ENCODE peak calls at places on chromosomes 2 and 18, in ten cellular contexts. V is stimulated activated CD8-positive, alpha-beta memory T cell treated with anti-CD3 and anti-CD28 coated beads, Interleukin-7, amount 100 ng/mL, for 48 hours; W is GM18507; Y is stimulated activated CD4-positive, alpha-beta T cell treated with anti-CD3 and anti-CD28 coated beads, Interleukin-12 subunit alpha, Interleukin-12 subunit beta, amount 100 ng/mL, for 24 hours; U is astrocyte of the spinal cord; R is midbrain; C is psoas muscle; Q is NCI-H2029; N is tibial nerve; P is effector CD4-positive, alpha-beta T cell. K is an unnamed sample.

GRCh38 chr18:58538604-58539386 is 90.1 kb downstream of the ALPK2 start:
- DNase-seq in V (no peak), W (no peak), Y (no peak), U (no peak), R (no peak), C (no peak), Q (no peak), N (no peak), P (no peak), K (no peak)

GRCh38 chr2:145598434-145598833 is 1078.5 kb upstream of the ZEB2 start:
- DNase-seq in V (no peak), W (no peak), Y (no peak), U (peak; percentile 75), R (no peak), C (no peak), Q (no peak), N (no peak), P (no peak), K (peak; percentile 78)

GRCh38 chr2:239443666-239444567 is 43.1 kb upstream of the HDAC4 start:
- DNase-seq in V (no peak), W (no peak), Y (no peak), U (peak; percentile 13), R (peak; percentile 29), C (no peak), Q (no peak), N (no peak), P (no peak), K (peak; percentile 14)

GRCh38 chr2:56113571-56113970 is 70.2 kb upstream of the CCDC85A start:
- DNase-seq in V (no peak), W (no peak), Y (no peak), U (no peak), R (no peak), C (no peak), Q (no peak), N (no peak), P (no peak), K (no peak)

GRCh38 chr2:36478332-36478738 is 119.6 kb downstream of the FEZ2 start:
- DNase-seq in V (no peak), W (no peak), Y (no peak), U (peak; percentile 81), R (no peak), C (no peak), Q (no peak), N (no peak), P (no peak), K (peak; percentile 96)

GRCh38 chr2:129829577-129829976 is 149.9 kb upstream of the RAB6C start:
- DNase-seq in V (no peak), W (no peak), Y (no peak), U (no peak), R (no peak), C (no peak), Q (no peak), N (no peak), P (no peak), K (no peak)

GRCh38 chr2:144459937-144460336 is 60.0 kb downstream of the ZEB2 start:
- DNase-seq in V (no peak), W (no peak), Y (no peak), U (peak; percentile 65), R (no peak), C (no peak), Q (no peak), N (no peak), P (peak; percentile 15), K (peak; percentile 65)

GRCh38 chr18:5456577-5457466 is 87.0 kb downstream of the EPB41L3 start:
- DNase-seq in V (no peak), W (no peak), Y (no peak), U (peak; percentile 73), R (peak; percentile 50), C (no peak), Q (no peak), N (no peak), P (no peak), K (no peak)

GRCh38 chr2:53755022-53755630 is 12.5 kb upstream of the CHAC2 start:
- DNase-seq in V (no peak), W (no peak), Y (no peak), U (no peak), R (no peak), C (peak; percentile 57), Q (no peak), N (peak; percentile 46), P (no peak), K (no peak)